ENCODE peak calls at places on chromosome 4, in ten cellular contexts. J is dorsolateral prefrontal cortex; S is glomerular endothelial cell; H is Jurkat, Clone E6-1; C is activated naive CD8-positive, alpha-beta T cell treated with anti-CD3 and anti-CD28 coated beads for 36 hours; O is stomach; E is stromal cell of bone marrow; A is naive B cell; I is astrocyte of the cerebellum; Q is transverse colon. N is an unnamed sample.

GRCh38 chr4:126899382-126899801 is 733.4 kb upstream of the INTU start:
- DNase-seq in J (no peak), Q (no peak), E (peak), A (no peak), S (no peak), I (peak), H (no peak), C (no peak), O (no peak), N (no peak)

GRCh38 chr4:149699642-149700041 is 116.0 kb downstream of the IQCM start:
- DNase-seq in O (no peak), C (no peak), E (no peak), J (no peak), I (no peak), H (no peak), Q (no peak), S (no peak), A (no peak), N (no peak)

GRCh38 chr4:183968502-183968901 is 63.4 kb downstream of the STOX2 start:
- DNase-seq in S (no peak), H (no peak), C (no peak), J (no peak), O (no peak), Q (no peak), A (no peak), E (no peak), I (no peak), N (no peak)

GRCh38 chr4:82380344-82380743 is 6.6 kb upstream of the HNRNPD start:
- DNase-seq in H (no peak), Q (no peak), J (peak), O (no peak), E (no peak), I (no peak), S (no peak), C (no peak), A (no peak), N (no peak)

GRCh38 chr4:142893012-142893411 is 46.9 kb upstream of the INPP4B start:
- DNase-seq in E (no peak), Q (no peak), C (no peak), J (no peak), A (no peak), I (no peak), S (no peak), O (no peak), H (no peak), N (no peak)

GRCh38 chr4:20416800-20417199 is 165.1 kb downstream of the SLIT2 start:
- DNase-seq in Q (no peak), I (no peak), J (no peak), E (no peak), S (no peak), O (no peak), C (no peak), A (no peak), H (no peak), N (no peak)

GRCh38 chr4:102521570-102522553 is 20.7 kb downstream of the NFKB1 start:
- DNase-seq in I (no peak), J (no peak), S (no peak), H (no peak), A (no peak), E (peak), C (no peak), O (no peak), Q (no peak), N (no peak)

GRCh38 chr4:153722036-153722435 is 37.8 kb downstream of the RNF175 start:
- DNase-seq in H (no peak), A (no peak), J (no peak), E (no peak), I (no peak), Q (no peak), C (no peak), S (no peak), O (no peak), N (no peak)

GRCh38 chr4:123952530-123953274 is 556.1 kb downstream of the SPRY1 start:
- DNase-seq in C (no peak), J (no peak), S (no peak), H (no peak), E (no peak), I (no peak), Q (no peak), O (no peak), A (no peak), N (no peak)

GRCh38 chr4:137226900-137227299 is 305.4 kb downstream of the PCDH18 start:
- DNase-seq in Q (no peak), O (no peak), A (no peak), S (no peak), I (no peak), C (no peak), E (no peak), H (no peak), J (no peak), N (no peak)

GRCh38 chr4:6205584-6205965 is 5.2 kb upstream of the JAKMIP1 start:
- DNase-seq in A (no peak), E (no peak), C (no peak), Q (no peak), O (peak), I (no peak), H (no peak), S (no peak), J (no peak), N (no peak)

GRCh38 chr4:56654238-56654632 is 26.9 kb downstream of the HOPX start:
- DNase-seq in H (no peak), C (no peak), O (peak), I (no peak), Q (peak), A (no peak), S (no peak), E (no peak), J (no peak), N (peak)

GRCh38 chr4:131370846-131371245 is 1778.2 kb upstream of the PCDH10 start:
- DNase-seq in I (no peak), H (no peak), J (no peak), E (no peak), O (no peak), C (no peak), S (no peak), A (no peak), Q (no peak), N (no peak)

GRCh38 chr4:38667005-38667771 is 3.2 kb downstream of the KLF3 start:
- DNase-seq in A (peak), J (peak), O (peak), E (peak), S (peak), H (peak), C (peak), I (peak), Q (peak), N (peak)

GRCh38 chr4:13547563-13548041 is 3.3 kb upstream of the NKX3-2 start:
- DNase-seq in O (no peak), J (no peak), A (no peak), S (no peak), E (no peak), Q (peak), C (no peak), H (peak), I (no peak), N (no peak)

GRCh38 chr4:48967626-48968025 is 18.4 kb upstream of the CWH43 start:
- DNase-seq in A (no peak), C (no peak), Q (no peak), H (no peak), I (no peak), O (no peak), J (no peak), S (no peak), E (no peak), N (no peak)

GRCh38 chr4:66073961-66074360 is 403.7 kb upstream of the EPHA5 start:
- DNase-seq in J (no peak), I (no peak), C (no peak), A (no peak), H (no peak), O (no peak), Q (no peak), E (no peak), S (no peak), N (no peak)

GRCh38 chr4:185201983-185202962 is 1.5 kb downstream of the CFAP97 start:
- DNase-seq in I (no peak), J (no peak), S (no peak), Q (no peak), O (no peak), C (peak), H (no peak), E (peak), A (no peak), N (no peak)

GRCh38 chr4:134470544-134470943 is 269.0 kb upstream of the PABPC4L start:
- DNase-seq in C (no peak), E (peak), A (no peak), H (no peak), I (no peak), S (peak), Q (peak), O (peak), J (no peak), N (no peak)

GRCh38 chr4:156321203-156321602 is 367.5 kb upstream of the CTSO start:
- DNase-seq in A (no peak), C (no peak), H (no peak), S (no peak), Q (no peak), E (peak), I (peak), O (no peak), J (no peak), N (no peak)

GRCh38 chr4:121072080-121072835 is at the start of gene NDNF:
- DNase-seq in H (no peak), O (no peak), J (peak), A (no peak), Q (peak), C (peak), E (no peak), S (no peak), I (no peak), N (peak)

GRCh38 chr4:7710576-7711329 is 228.9 kb downstream of the AFAP1 start:
- DNase-seq in E (no peak), A (no peak), C (no peak), H (no peak), J (no peak), Q (no peak), I (no peak), S (no peak), O (no peak), N (peak)

GRCh38 chr4:73303711-73304110 is 45.1 kb upstream of the ANKRD17 start:
- DNase-seq in O (no peak), Q (no peak), C (no peak), S (no peak), A (no peak), E (no peak), I (no peak), J (no peak), H (no peak), N (no peak)

GRCh38 chr4:80841587-80842281 is 188.8 kb upstream of the BMP3 start:
- DNase-seq in H (no peak), C (no peak), O (no peak), Q (no peak), A (no peak), I (no peak), J (no peak), S (no peak), E (no peak), N (no peak)

GRCh38 chr4:33316033-33316432 is 2595.9 kb downstream of the PCDH7 start:
- DNase-seq in S (no peak), Q (no peak), O (no peak), J (no peak), E (peak), I (no peak), A (no peak), H (no peak), C (no peak), N (no peak)

GRCh38 chr4:79917246-79917645 is 155.8 kb downstream of the ANTXR2 start:
- DNase-seq in C (peak), O (peak), Q (peak), A (peak), I (no peak), S (peak), H (peak), J (no peak), E (peak), N (no peak)

GRCh38 chr4:174265917-174266316 is 17.6 kb downstream of the FBXO8 start:
- DNase-seq in J (no peak), C (no peak), O (no peak), H (no peak), S (no peak), Q (no peak), E (no peak), A (no peak), I (no peak), N (no peak)

GRCh38 chr4:111957992-111958391 is 187.3 kb upstream of the FAM241A start:
- DNase-seq in A (no peak), C (no peak), I (no peak), Q (no peak), H (no peak), J (no peak), S (no peak), O (no peak), E (no peak), N (peak)

GRCh38 chr4:173443121-173443520 is 44.2 kb upstream of the SCRG1 start:
- DNase-seq in Q (no peak), C (no peak), E (no peak), O (no peak), I (no peak), H (no peak), A (no peak), J (no peak), S (no peak), N (no peak)

GRCh38 chr4:104860227-104861123 is 286.2 kb upstream of the TET2 start:
- DNase-seq in A (peak), S (peak), J (no peak), O (peak), Q (peak), I (peak), H (peak), E (peak), C (peak), N (no peak)

GRCh38 chr4:16642897-16643296 is 255.5 kb downstream of the LDB2 start:
- DNase-seq in A (no peak), I (no peak), J (no peak), S (no peak), C (no peak), H (no peak), E (no peak), Q (no peak), O (no peak), N (no peak)

GRCh38 chr4:64890131-64890710 is 481.0 kb upstream of the TECRL start:
- DNase-seq in C (no peak), O (no peak), A (no peak), E (no peak), J (no peak), H (no peak), I (peak), S (no peak), Q (no peak), N (no peak)

GRCh38 chr4:40149960-40150385 is 46.9 kb upstream of the RHOH start:
- DNase-seq in C (peak), I (peak), H (peak), S (peak), O (peak), A (peak), Q (peak), E (peak), J (no peak), N (no peak)

GRCh38 chr4:99221980-99222379 is 2.9 kb upstream of the ADH6 start:
- DNase-seq in J (no peak), H (no peak), Q (no peak), I (no peak), O (no peak), E (no peak), A (no peak), C (no peak), S (no peak), N (no peak)

GRCh38 chr4:15144249-15144966 is 142.1 kb downstream of the CPEB2 start:
- DNase-seq in C (no peak), J (no peak), Q (no peak), E (no peak), S (no peak), H (no peak), A (no peak), O (no peak), I (no peak), N (no peak)

GRCh38 chr4:124873361-124874171 is 161.0 kb upstream of the ANKRD50 start:
- DNase-seq in O (no peak), J (no peak), A (no peak), E (no peak), I (no peak), S (no peak), C (no peak), H (no peak), Q (no peak), N (no peak)

GRCh38 chr4:107824367-107825071 is at the start of gene SGMS2:
- DNase-seq in J (peak), S (peak), A (no peak), E (peak), O (peak), Q (peak), C (peak), I (peak), H (no peak), N (peak)

GRCh38 chr4:101163936-101164335 is 183.4 kb downstream of the PPP3CA start:
- DNase-seq in J (no peak), C (no peak), H (no peak), S (no peak), O (no peak), A (no peak), Q (no peak), I (no peak), E (no peak), N (no peak)